ENCODE peak calls at places on chromosome 9, in seven cellular contexts. One of them, this sample, is unnamed.

GRCh38 chr9:97935291-97935690 is 2.7 kb downstream of the HEMGN start:
- DNase-seq in D721Med: no peak
- DNase-seq in T47D: no peak
- DNase-seq in stimulated activated CD4-positive, alpha-beta T cell treated with anti-CD3 and anti-CD28 coated beads, Interleukin-15, amount 100 ng/mL, for 1 hour: no peak
- DNase-seq in nephron progenitor cell: no peak
- DNase-seq in ELR: no peak
- DNase-seq in activated CD8-positive, alpha-beta memory T cell treated with anti-CD3 and anti-CD28 coated beads for 48 hours: no peak
- DNase-seq in this sample: no peak

GRCh38 chr9:70079364-70080103 is 35.9 kb downstream of the MAMDC2 start:
- DNase-seq in D721Med: no peak
- DNase-seq in T47D: no peak
- DNase-seq in stimulated activated CD4-positive, alpha-beta T cell treated with anti-CD3 and anti-CD28 coated beads, Interleukin-15, amount 100 ng/mL, for 1 hour: no peak
- DNase-seq in nephron progenitor cell: no peak
- DNase-seq in ELR: no peak
- DNase-seq in activated CD8-positive, alpha-beta memory T cell treated with anti-CD3 and anti-CD28 coated beads for 48 hours: no peak
- DNase-seq in this sample: no peak

GRCh38 chr9:116355153-116355827 is 201.7 kb downstream of the PAPPA start:
- DNase-seq in D721Med: no peak
- DNase-seq in T47D: no peak
- DNase-seq in stimulated activated CD4-positive, alpha-beta T cell treated with anti-CD3 and anti-CD28 coated beads, Interleukin-15, amount 100 ng/mL, for 1 hour: no peak
- DNase-seq in nephron progenitor cell: no peak
- DNase-seq in ELR: no peak
- DNase-seq in activated CD8-positive, alpha-beta memory T cell treated with anti-CD3 and anti-CD28 coated beads for 48 hours: no peak
- DNase-seq in this sample: no peak

GRCh38 chr9:95181226-95181818 is 136.2 kb downstream of the FANCC start:
- DNase-seq in D721Med: no peak
- DNase-seq in T47D: peak
- DNase-seq in stimulated activated CD4-positive, alpha-beta T cell treated with anti-CD3 and anti-CD28 coated beads, Interleukin-15, amount 100 ng/mL, for 1 hour: no peak
- DNase-seq in nephron progenitor cell: no peak
- DNase-seq in ELR: peak
- DNase-seq in activated CD8-positive, alpha-beta memory T cell treated with anti-CD3 and anti-CD28 coated beads for 48 hours: no peak
- DNase-seq in this sample: no peak

GRCh38 chr9:120932086-120932818 is 5.7 kb upstream of the TRAF1 start:
- DNase-seq in D721Med: peak
- DNase-seq in T47D: no peak
- DNase-seq in stimulated activated CD4-positive, alpha-beta T cell treated with anti-CD3 and anti-CD28 coated beads, Interleukin-15, amount 100 ng/mL, for 1 hour: no peak
- DNase-seq in nephron progenitor cell: no peak
- DNase-seq in ELR: no peak
- DNase-seq in activated CD8-positive, alpha-beta memory T cell treated with anti-CD3 and anti-CD28 coated beads for 48 hours: no peak
- DNase-seq in this sample: no peak

GRCh38 chr9:4814913-4815312 is 22.2 kb downstream of the RCL1 start:
- DNase-seq in D721Med: no peak
- DNase-seq in T47D: no peak
- DNase-seq in stimulated activated CD4-positive, alpha-beta T cell treated with anti-CD3 and anti-CD28 coated beads, Interleukin-15, amount 100 ng/mL, for 1 hour: no peak
- DNase-seq in nephron progenitor cell: no peak
- DNase-seq in ELR: no peak
- DNase-seq in activated CD8-positive, alpha-beta memory T cell treated with anti-CD3 and anti-CD28 coated beads for 48 hours: no peak
- DNase-seq in this sample: no peak

GRCh38 chr9:110615526-110615925 is 36.0 kb upstream of the SVEP1 start:
- DNase-seq in D721Med: no peak
- DNase-seq in T47D: no peak
- DNase-seq in stimulated activated CD4-positive, alpha-beta T cell treated with anti-CD3 and anti-CD28 coated beads, Interleukin-15, amount 100 ng/mL, for 1 hour: no peak
- DNase-seq in nephron progenitor cell: no peak
- DNase-seq in ELR: peak
- DNase-seq in activated CD8-positive, alpha-beta memory T cell treated with anti-CD3 and anti-CD28 coated beads for 48 hours: no peak
- DNase-seq in this sample: no peak

GRCh38 chr9:93996367-93996766 is 41.2 kb upstream of the BARX1 start:
- DNase-seq in D721Med: no peak
- DNase-seq in T47D: no peak
- DNase-seq in stimulated activated CD4-positive, alpha-beta T cell treated with anti-CD3 and anti-CD28 coated beads, Interleukin-15, amount 100 ng/mL, for 1 hour: no peak
- DNase-seq in nephron progenitor cell: no peak
- DNase-seq in ELR: no peak
- DNase-seq in activated CD8-positive, alpha-beta memory T cell treated with anti-CD3 and anti-CD28 coated beads for 48 hours: no peak
- DNase-seq in this sample: no peak

GRCh38 chr9:10910779-10911178 is 298.0 kb upstream of the PTPRD start:
- DNase-seq in D721Med: no peak
- DNase-seq in T47D: no peak
- DNase-seq in stimulated activated CD4-positive, alpha-beta T cell treated with anti-CD3 and anti-CD28 coated beads, Interleukin-15, amount 100 ng/mL, for 1 hour: no peak
- DNase-seq in nephron progenitor cell: no peak
- DNase-seq in ELR: no peak
- DNase-seq in activated CD8-positive, alpha-beta memory T cell treated with anti-CD3 and anti-CD28 coated beads for 48 hours: no peak
- DNase-seq in this sample: no peak

GRCh38 chr9:129414377-129415021 is 206.4 kb downstream of the C9orf50 start:
- DNase-seq in D721Med: no peak
- DNase-seq in T47D: peak
- DNase-seq in stimulated activated CD4-positive, alpha-beta T cell treated with anti-CD3 and anti-CD28 coated beads, Interleukin-15, amount 100 ng/mL, for 1 hour: peak
- DNase-seq in nephron progenitor cell: peak
- DNase-seq in ELR: peak
- DNase-seq in activated CD8-positive, alpha-beta memory T cell treated with anti-CD3 and anti-CD28 coated beads for 48 hours: no peak
- DNase-seq in this sample: no peak

GRCh38 chr9:124426361-124426760 is 11.1 kb upstream of the PSMB7 start:
- DNase-seq in D721Med: no peak
- DNase-seq in T47D: no peak
- DNase-seq in stimulated activated CD4-positive, alpha-beta T cell treated with anti-CD3 and anti-CD28 coated beads, Interleukin-15, amount 100 ng/mL, for 1 hour: no peak
- DNase-seq in nephron progenitor cell: no peak
- DNase-seq in ELR: no peak
- DNase-seq in activated CD8-positive, alpha-beta memory T cell treated with anti-CD3 and anti-CD28 coated beads for 48 hours: no peak
- DNase-seq in this sample: no peak

GRCh38 chr9:129351642-129352151 is 173.6 kb upstream of the IER5L start:
- DNase-seq in D721Med: no peak
- DNase-seq in T47D: no peak
- DNase-seq in stimulated activated CD4-positive, alpha-beta T cell treated with anti-CD3 and anti-CD28 coated beads, Interleukin-15, amount 100 ng/mL, for 1 hour: no peak
- DNase-seq in nephron progenitor cell: peak
- DNase-seq in ELR: peak
- DNase-seq in activated CD8-positive, alpha-beta memory T cell treated with anti-CD3 and anti-CD28 coated beads for 48 hours: no peak
- DNase-seq in this sample: no peak

GRCh38 chr9:93960221-93960970 is 5.2 kb upstream of the BARX1 start:
- DNase-seq in D721Med: no peak
- DNase-seq in T47D: no peak
- DNase-seq in stimulated activated CD4-positive, alpha-beta T cell treated with anti-CD3 and anti-CD28 coated beads, Interleukin-15, amount 100 ng/mL, for 1 hour: no peak
- DNase-seq in nephron progenitor cell: peak
- DNase-seq in ELR: peak
- DNase-seq in activated CD8-positive, alpha-beta memory T cell treated with anti-CD3 and anti-CD28 coated beads for 48 hours: no peak
- DNase-seq in this sample: no peak

GRCh38 chr9:111854799-111855198 is 41.8 kb upstream of the UGCG start:
- DNase-seq in D721Med: no peak
- DNase-seq in T47D: peak
- DNase-seq in stimulated activated CD4-positive, alpha-beta T cell treated with anti-CD3 and anti-CD28 coated beads, Interleukin-15, amount 100 ng/mL, for 1 hour: no peak
- DNase-seq in nephron progenitor cell: no peak
- DNase-seq in ELR: no peak
- DNase-seq in activated CD8-positive, alpha-beta memory T cell treated with anti-CD3 and anti-CD28 coated beads for 48 hours: no peak
- DNase-seq in this sample: no peak

GRCh38 chr9:16217933-16218830 is 652.3 kb downstream of the BNC2 start:
- DNase-seq in D721Med: no peak
- DNase-seq in T47D: no peak
- DNase-seq in stimulated activated CD4-positive, alpha-beta T cell treated with anti-CD3 and anti-CD28 coated beads, Interleukin-15, amount 100 ng/mL, for 1 hour: no peak
- DNase-seq in nephron progenitor cell: no peak
- DNase-seq in ELR: no peak
- DNase-seq in activated CD8-positive, alpha-beta memory T cell treated with anti-CD3 and anti-CD28 coated beads for 48 hours: no peak
- DNase-seq in this sample: no peak

GRCh38 chr9:124593080-124594058 is 86.2 kb upstream of the NR5A1 start:
- DNase-seq in D721Med: no peak
- DNase-seq in T47D: no peak
- DNase-seq in stimulated activated CD4-positive, alpha-beta T cell treated with anti-CD3 and anti-CD28 coated beads, Interleukin-15, amount 100 ng/mL, for 1 hour: no peak
- DNase-seq in nephron progenitor cell: peak
- DNase-seq in ELR: no peak
- DNase-seq in activated CD8-positive, alpha-beta memory T cell treated with anti-CD3 and anti-CD28 coated beads for 48 hours: no peak
- DNase-seq in this sample: no peak

GRCh38 chr9:5186416-5187169 is 1.2 kb upstream of the INSL6 start:
- DNase-seq in D721Med: peak
- DNase-seq in T47D: peak
- DNase-seq in stimulated activated CD4-positive, alpha-beta T cell treated with anti-CD3 and anti-CD28 coated beads, Interleukin-15, amount 100 ng/mL, for 1 hour: peak
- DNase-seq in nephron progenitor cell: peak
- DNase-seq in ELR: peak
- DNase-seq in activated CD8-positive, alpha-beta memory T cell treated with anti-CD3 and anti-CD28 coated beads for 48 hours: no peak
- DNase-seq in this sample: peak

GRCh38 chr9:77598510-77598909 is 49.6 kb downstream of the GNA14 start:
- DNase-seq in D721Med: no peak
- DNase-seq in T47D: no peak
- DNase-seq in stimulated activated CD4-positive, alpha-beta T cell treated with anti-CD3 and anti-CD28 coated beads, Interleukin-15, amount 100 ng/mL, for 1 hour: no peak
- DNase-seq in nephron progenitor cell: no peak
- DNase-seq in ELR: peak
- DNase-seq in activated CD8-positive, alpha-beta memory T cell treated with anti-CD3 and anti-CD28 coated beads for 48 hours: no peak
- DNase-seq in this sample: no peak

GRCh38 chr9:111524731-111525055 is 286 bp upstream of the ZNF483 start:
- DNase-seq in D721Med: no peak
- DNase-seq in T47D: no peak
- DNase-seq in stimulated activated CD4-positive, alpha-beta T cell treated with anti-CD3 and anti-CD28 coated beads, Interleukin-15, amount 100 ng/mL, for 1 hour: no peak
- DNase-seq in nephron progenitor cell: no peak
- DNase-seq in ELR: no peak
- DNase-seq in activated CD8-positive, alpha-beta memory T cell treated with anti-CD3 and anti-CD28 coated beads for 48 hours: no peak
- DNase-seq in this sample: no peak

GRCh38 chr9:123550012-123550411 is 194.0 kb downstream of the CRB2 start:
- DNase-seq in D721Med: no peak
- DNase-seq in T47D: no peak
- DNase-seq in stimulated activated CD4-positive, alpha-beta T cell treated with anti-CD3 and anti-CD28 coated beads, Interleukin-15, amount 100 ng/mL, for 1 hour: no peak
- DNase-seq in nephron progenitor cell: no peak
- DNase-seq in ELR: no peak
- DNase-seq in activated CD8-positive, alpha-beta memory T cell treated with anti-CD3 and anti-CD28 coated beads for 48 hours: no peak
- DNase-seq in this sample: peak

GRCh38 chr9:96122756-96123155 is 179.2 kb downstream of the HSD17B3 start:
- DNase-seq in D721Med: no peak
- DNase-seq in T47D: no peak
- DNase-seq in stimulated activated CD4-positive, alpha-beta T cell treated with anti-CD3 and anti-CD28 coated beads, Interleukin-15, amount 100 ng/mL, for 1 hour: no peak
- DNase-seq in nephron progenitor cell: no peak
- DNase-seq in ELR: peak
- DNase-seq in activated CD8-positive, alpha-beta memory T cell treated with anti-CD3 and anti-CD28 coated beads for 48 hours: no peak
- DNase-seq in this sample: peak

GRCh38 chr9:127090341-127090985 is 32.0 kb downstream of the ANGPTL2 start:
- DNase-seq in D721Med: no peak
- DNase-seq in T47D: no peak
- DNase-seq in stimulated activated CD4-positive, alpha-beta T cell treated with anti-CD3 and anti-CD28 coated beads, Interleukin-15, amount 100 ng/mL, for 1 hour: no peak
- DNase-seq in nephron progenitor cell: no peak
- DNase-seq in ELR: no peak
- DNase-seq in activated CD8-positive, alpha-beta memory T cell treated with anti-CD3 and anti-CD28 coated beads for 48 hours: no peak
- DNase-seq in this sample: no peak

GRCh38 chr9:137506702-137507171 is 43.5 kb downstream of the PNPLA7 start:
- DNase-seq in D721Med: no peak
- DNase-seq in T47D: no peak
- DNase-seq in stimulated activated CD4-positive, alpha-beta T cell treated with anti-CD3 and anti-CD28 coated beads, Interleukin-15, amount 100 ng/mL, for 1 hour: no peak
- DNase-seq in nephron progenitor cell: no peak
- DNase-seq in ELR: peak
- DNase-seq in activated CD8-positive, alpha-beta memory T cell treated with anti-CD3 and anti-CD28 coated beads for 48 hours: no peak
- DNase-seq in this sample: peak

GRCh38 chr9:135865531-135865930 is 41.8 kb downstream of the CAMSAP1 start:
- DNase-seq in D721Med: no peak
- DNase-seq in T47D: no peak
- DNase-seq in stimulated activated CD4-positive, alpha-beta T cell treated with anti-CD3 and anti-CD28 coated beads, Interleukin-15, amount 100 ng/mL, for 1 hour: no peak
- DNase-seq in nephron progenitor cell: no peak
- DNase-seq in ELR: peak
- DNase-seq in activated CD8-positive, alpha-beta memory T cell treated with anti-CD3 and anti-CD28 coated beads for 48 hours: no peak
- DNase-seq in this sample: no peak

GRCh38 chr9:131641618-131642495 is 96.5 kb downstream of the PRRT1B start:
- DNase-seq in D721Med: no peak
- DNase-seq in T47D: no peak
- DNase-seq in stimulated activated CD4-positive, alpha-beta T cell treated with anti-CD3 and anti-CD28 coated beads, Interleukin-15, amount 100 ng/mL, for 1 hour: no peak
- DNase-seq in nephron progenitor cell: no peak
- DNase-seq in ELR: no peak
- DNase-seq in activated CD8-positive, alpha-beta memory T cell treated with anti-CD3 and anti-CD28 coated beads for 48 hours: no peak
- DNase-seq in this sample: no peak

GRCh38 chr9:124741681-124742080 is 29.4 kb downstream of the NR6A1 start:
- DNase-seq in D721Med: no peak
- DNase-seq in T47D: no peak
- DNase-seq in stimulated activated CD4-positive, alpha-beta T cell treated with anti-CD3 and anti-CD28 coated beads, Interleukin-15, amount 100 ng/mL, for 1 hour: no peak
- DNase-seq in nephron progenitor cell: no peak
- DNase-seq in ELR: peak
- DNase-seq in activated CD8-positive, alpha-beta memory T cell treated with anti-CD3 and anti-CD28 coated beads for 48 hours: no peak
- DNase-seq in this sample: no peak

GRCh38 chr9:97502222-97502983 is 937 bp downstream of the TMOD1 start:
- DNase-seq in D721Med: no peak
- DNase-seq in T47D: peak
- DNase-seq in stimulated activated CD4-positive, alpha-beta T cell treated with anti-CD3 and anti-CD28 coated beads, Interleukin-15, amount 100 ng/mL, for 1 hour: no peak
- DNase-seq in nephron progenitor cell: peak
- DNase-seq in ELR: no peak
- DNase-seq in activated CD8-positive, alpha-beta memory T cell treated with anti-CD3 and anti-CD28 coated beads for 48 hours: no peak
- DNase-seq in this sample: peak

GRCh38 chr9:119004618-119004990 is 364.6 kb downstream of the BRINP1 start:
- DNase-seq in D721Med: no peak
- DNase-seq in T47D: peak
- DNase-seq in stimulated activated CD4-positive, alpha-beta T cell treated with anti-CD3 and anti-CD28 coated beads, Interleukin-15, amount 100 ng/mL, for 1 hour: no peak
- DNase-seq in nephron progenitor cell: no peak
- DNase-seq in ELR: peak
- DNase-seq in activated CD8-positive, alpha-beta memory T cell treated with anti-CD3 and anti-CD28 coated beads for 48 hours: no peak
- DNase-seq in this sample: no peak

GRCh38 chr9:89579741-89580395 is 24.9 kb upstream of the GADD45G start:
- DNase-seq in D721Med: no peak
- DNase-seq in T47D: no peak
- DNase-seq in stimulated activated CD4-positive, alpha-beta T cell treated with anti-CD3 and anti-CD28 coated beads, Interleukin-15, amount 100 ng/mL, for 1 hour: no peak
- DNase-seq in nephron progenitor cell: no peak
- DNase-seq in ELR: no peak
- DNase-seq in activated CD8-positive, alpha-beta memory T cell treated with anti-CD3 and anti-CD28 coated beads for 48 hours: no peak
- DNase-seq in this sample: no peak

GRCh38 chr9:93268551-93269314 is 84.8 kb downstream of the WNK2 start:
- DNase-seq in D721Med: no peak
- DNase-seq in T47D: peak
- DNase-seq in stimulated activated CD4-positive, alpha-beta T cell treated with anti-CD3 and anti-CD28 coated beads, Interleukin-15, amount 100 ng/mL, for 1 hour: no peak
- DNase-seq in nephron progenitor cell: no peak
- DNase-seq in ELR: no peak
- DNase-seq in activated CD8-positive, alpha-beta memory T cell treated with anti-CD3 and anti-CD28 coated beads for 48 hours: no peak
- DNase-seq in this sample: no peak

GRCh38 chr9:93060746-93061259 is 2.3 kb downstream of the SUSD3 start:
- DNase-seq in D721Med: no peak
- DNase-seq in T47D: no peak
- DNase-seq in stimulated activated CD4-positive, alpha-beta T cell treated with anti-CD3 and anti-CD28 coated beads, Interleukin-15, amount 100 ng/mL, for 1 hour: no peak
- DNase-seq in nephron progenitor cell: no peak
- DNase-seq in ELR: peak
- DNase-seq in activated CD8-positive, alpha-beta memory T cell treated with anti-CD3 and anti-CD28 coated beads for 48 hours: no peak
- DNase-seq in this sample: no peak

GRCh38 chr9:38280251-38280800 is 112.2 kb upstream of the ALDH1B1 start:
- DNase-seq in D721Med: no peak
- DNase-seq in T47D: no peak
- DNase-seq in stimulated activated CD4-positive, alpha-beta T cell treated with anti-CD3 and anti-CD28 coated beads, Interleukin-15, amount 100 ng/mL, for 1 hour: no peak
- DNase-seq in nephron progenitor cell: no peak
- DNase-seq in ELR: no peak
- DNase-seq in activated CD8-positive, alpha-beta memory T cell treated with anti-CD3 and anti-CD28 coated beads for 48 hours: no peak
- DNase-seq in this sample: no peak

GRCh38 chr9:86601697-86602096 is 247.5 kb upstream of the TUT7 start:
- DNase-seq in D721Med: no peak
- DNase-seq in T47D: no peak
- DNase-seq in stimulated activated CD4-positive, alpha-beta T cell treated with anti-CD3 and anti-CD28 coated beads, Interleukin-15, amount 100 ng/mL, for 1 hour: no peak
- DNase-seq in nephron progenitor cell: no peak
- DNase-seq in ELR: no peak
- DNase-seq in activated CD8-positive, alpha-beta memory T cell treated with anti-CD3 and anti-CD28 coated beads for 48 hours: no peak
- DNase-seq in this sample: no peak

GRCh38 chr9:81132796-81133195 is 556.6 kb downstream of the TLE1 start:
- DNase-seq in D721Med: no peak
- DNase-seq in T47D: no peak
- DNase-seq in stimulated activated CD4-positive, alpha-beta T cell treated with anti-CD3 and anti-CD28 coated beads, Interleukin-15, amount 100 ng/mL, for 1 hour: no peak
- DNase-seq in nephron progenitor cell: no peak
- DNase-seq in ELR: no peak
- DNase-seq in activated CD8-positive, alpha-beta memory T cell treated with anti-CD3 and anti-CD28 coated beads for 48 hours: no peak
- DNase-seq in this sample: no peak

GRCh38 chr9:76756273-76756650 is 8.0 kb upstream of the PCA3 start:
- DNase-seq in D721Med: no peak
- DNase-seq in T47D: peak
- DNase-seq in stimulated activated CD4-positive, alpha-beta T cell treated with anti-CD3 and anti-CD28 coated beads, Interleukin-15, amount 100 ng/mL, for 1 hour: no peak
- DNase-seq in nephron progenitor cell: peak
- DNase-seq in ELR: peak
- DNase-seq in activated CD8-positive, alpha-beta memory T cell treated with anti-CD3 and anti-CD28 coated beads for 48 hours: no peak
- DNase-seq in this sample: peak

GRCh38 chr9:134061019-134061687 is 6.7 kb downstream of the BRD3 start:
- DNase-seq in D721Med: peak
- DNase-seq in T47D: no peak
- DNase-seq in stimulated activated CD4-positive, alpha-beta T cell treated with anti-CD3 and anti-CD28 coated beads, Interleukin-15, amount 100 ng/mL, for 1 hour: no peak
- DNase-seq in nephron progenitor cell: no peak
- DNase-seq in ELR: no peak
- DNase-seq in activated CD8-positive, alpha-beta memory T cell treated with anti-CD3 and anti-CD28 coated beads for 48 hours: no peak
- DNase-seq in this sample: no peak

GRCh38 chr9:134496413-134497282 is 145.0 kb upstream of the COL5A1 start:
- DNase-seq in D721Med: no peak
- DNase-seq in T47D: no peak
- DNase-seq in stimulated activated CD4-positive, alpha-beta T cell treated with anti-CD3 and anti-CD28 coated beads, Interleukin-15, amount 100 ng/mL, for 1 hour: no peak
- DNase-seq in nephron progenitor cell: no peak
- DNase-seq in ELR: peak
- DNase-seq in activated CD8-positive, alpha-beta memory T cell treated with anti-CD3 and anti-CD28 coated beads for 48 hours: no peak
- DNase-seq in this sample: no peak

GRCh38 chr9:94164756-94165549 is 80.7 kb downstream of the PTPDC1 start:
- DNase-seq in D721Med: no peak
- DNase-seq in T47D: no peak
- DNase-seq in stimulated activated CD4-positive, alpha-beta T cell treated with anti-CD3 and anti-CD28 coated beads, Interleukin-15, amount 100 ng/mL, for 1 hour: no peak
- DNase-seq in nephron progenitor cell: no peak
- DNase-seq in ELR: no peak
- DNase-seq in activated CD8-positive, alpha-beta memory T cell treated with anti-CD3 and anti-CD28 coated beads for 48 hours: no peak
- DNase-seq in this sample: no peak

This sample was measured in SW480.